ENCODE peak calls at places on chromosome 1, in five cellular contexts. One of them, this sample, is unnamed.
A peak's percentile ranks its signal among the peaks of the same experiment; 100 is the strongest.

GRCh38 chr1:227946624-227947424 is 908 bp downstream of the WNT9A start:
- DNase-seq in naive thymus-derived CD4-positive, alpha-beta T cell: no peak
- DNase-seq in PC-3: peak; percentile 98
- DNase-seq in DMS53: peak; percentile 95
- DNase-seq in T-cell: peak; percentile 45
- DNase-seq in this sample: peak; percentile 5

GRCh38 chr1:229203030-229203751 is 67.7 kb upstream of the RAB4A start:
- DNase-seq in naive thymus-derived CD4-positive, alpha-beta T cell: no peak
- DNase-seq in PC-3: peak; percentile 31
- DNase-seq in DMS53: peak; percentile 62
- DNase-seq in T-cell: no peak
- DNase-seq in this sample: peak; percentile 21

GRCh38 chr1:164716992-164717703 is 158.2 kb downstream of the PBX1 start:
- DNase-seq in naive thymus-derived CD4-positive, alpha-beta T cell: no peak
- DNase-seq in PC-3: peak; percentile 95
- DNase-seq in DMS53: peak; percentile 75
- DNase-seq in T-cell: peak; percentile 9
- DNase-seq in this sample: peak; percentile 50

GRCh38 chr1:234780531-234781162 is 170.7 kb upstream of the IRF2BP2 start:
- DNase-seq in naive thymus-derived CD4-positive, alpha-beta T cell: no peak
- DNase-seq in PC-3: no peak
- DNase-seq in DMS53: no peak
- DNase-seq in T-cell: no peak
- DNase-seq in this sample: no peak

GRCh38 chr1:76939107-76939816 is 72.0 kb downstream of the ST6GALNAC5 start:
- DNase-seq in naive thymus-derived CD4-positive, alpha-beta T cell: no peak
- DNase-seq in PC-3: no peak
- DNase-seq in DMS53: peak; percentile 74
- DNase-seq in T-cell: no peak
- DNase-seq in this sample: no peak

GRCh38 chr1:64263856-64264255 is 60.4 kb downstream of the UBE2U start:
- DNase-seq in naive thymus-derived CD4-positive, alpha-beta T cell: no peak
- DNase-seq in PC-3: no peak
- DNase-seq in DMS53: no peak
- DNase-seq in T-cell: no peak
- DNase-seq in this sample: no peak

GRCh38 chr1:41479000-41479807 is 5.3 kb downstream of the EDN2 start:
- DNase-seq in naive thymus-derived CD4-positive, alpha-beta T cell: no peak
- DNase-seq in PC-3: no peak
- DNase-seq in DMS53: no peak
- DNase-seq in T-cell: no peak
- DNase-seq in this sample: no peak

GRCh38 chr1:24540906-24541710 is 14.8 kb upstream of the NCMAP start:
- DNase-seq in naive thymus-derived CD4-positive, alpha-beta T cell: no peak
- DNase-seq in PC-3: peak; percentile 83
- DNase-seq in DMS53: peak; percentile 76
- DNase-seq in T-cell: no peak
- DNase-seq in this sample: no peak

GRCh38 chr1:7541629-7542028 is 229.5 kb upstream of the VAMP3 start:
- DNase-seq in naive thymus-derived CD4-positive, alpha-beta T cell: no peak
- DNase-seq in PC-3: no peak
- DNase-seq in DMS53: no peak
- DNase-seq in T-cell: no peak
- DNase-seq in this sample: no peak

GRCh38 chr1:27299385-27300252 is 22.3 kb upstream of the TMEM222 start:
- DNase-seq in naive thymus-derived CD4-positive, alpha-beta T cell: no peak
- DNase-seq in PC-3: peak; percentile 98
- DNase-seq in DMS53: no peak
- DNase-seq in T-cell: no peak
- DNase-seq in this sample: no peak

GRCh38 chr1:185208626-185209170 is 51.7 kb downstream of the SWT1 start:
- DNase-seq in naive thymus-derived CD4-positive, alpha-beta T cell: no peak
- DNase-seq in PC-3: peak; percentile 12
- DNase-seq in DMS53: no peak
- DNase-seq in T-cell: no peak
- DNase-seq in this sample: no peak

GRCh38 chr1:182974792-182975191 is 21.8 kb upstream of the SHCBP1L start:
- DNase-seq in naive thymus-derived CD4-positive, alpha-beta T cell: no peak
- DNase-seq in PC-3: no peak
- DNase-seq in DMS53: no peak
- DNase-seq in T-cell: no peak
- DNase-seq in this sample: no peak

GRCh38 chr1:3899776-3900149 is 309 bp downstream of the C1orf174 start:
- DNase-seq in naive thymus-derived CD4-positive, alpha-beta T cell: no peak
- DNase-seq in PC-3: no peak
- DNase-seq in DMS53: no peak
- DNase-seq in T-cell: no peak
- DNase-seq in this sample: no peak

GRCh38 chr1:37845781-37846180 is 13.6 kb downstream of the MTF1 start:
- DNase-seq in naive thymus-derived CD4-positive, alpha-beta T cell: no peak
- DNase-seq in PC-3: no peak
- DNase-seq in DMS53: no peak
- DNase-seq in T-cell: no peak
- DNase-seq in this sample: no peak

GRCh38 chr1:113456967-113457366 is 66.7 kb downstream of the MAGI3 start:
- DNase-seq in naive thymus-derived CD4-positive, alpha-beta T cell: no peak
- DNase-seq in PC-3: peak; percentile 98
- DNase-seq in DMS53: peak; percentile 93
- DNase-seq in T-cell: no peak
- DNase-seq in this sample: peak; percentile 91

GRCh38 chr1:18452550-18452949 is 28.2 kb upstream of the KLHDC7A start:
- DNase-seq in naive thymus-derived CD4-positive, alpha-beta T cell: peak; percentile 25
- DNase-seq in PC-3: no peak
- DNase-seq in DMS53: peak; percentile 30
- DNase-seq in T-cell: no peak
- DNase-seq in this sample: peak; percentile 54

GRCh38 chr1:235937123-235937522 is 70.4 kb upstream of the LYST start:
- DNase-seq in naive thymus-derived CD4-positive, alpha-beta T cell: no peak
- DNase-seq in PC-3: no peak
- DNase-seq in DMS53: no peak
- DNase-seq in T-cell: no peak
- DNase-seq in this sample: no peak

GRCh38 chr1:51316113-51316763 is 14.1 kb downstream of the TTC39A start:
- DNase-seq in naive thymus-derived CD4-positive, alpha-beta T cell: no peak
- DNase-seq in PC-3: no peak
- DNase-seq in DMS53: peak; percentile 97
- DNase-seq in T-cell: no peak
- DNase-seq in this sample: no peak

GRCh38 chr1:39158330-39159086 is 46.0 kb upstream of the MACF1 start:
- DNase-seq in naive thymus-derived CD4-positive, alpha-beta T cell: no peak
- DNase-seq in PC-3: peak; percentile 91
- DNase-seq in DMS53: peak; percentile 98
- DNase-seq in T-cell: no peak
- DNase-seq in this sample: no peak

GRCh38 chr1:66135165-66135564 is 342.5 kb downstream of the PDE4B start:
- DNase-seq in naive thymus-derived CD4-positive, alpha-beta T cell: no peak
- DNase-seq in PC-3: no peak
- DNase-seq in DMS53: no peak
- DNase-seq in T-cell: no peak
- DNase-seq in this sample: no peak

GRCh38 chr1:209584186-209584776 is 767 bp downstream of the CAMK1G start:
- DNase-seq in naive thymus-derived CD4-positive, alpha-beta T cell: no peak
- DNase-seq in PC-3: no peak
- DNase-seq in DMS53: no peak
- DNase-seq in T-cell: no peak
- DNase-seq in this sample: no peak

GRCh38 chr1:158037876-158038359 is 44.5 kb downstream of the KIRREL1 start:
- DNase-seq in naive thymus-derived CD4-positive, alpha-beta T cell: no peak
- DNase-seq in PC-3: peak; percentile 86
- DNase-seq in DMS53: no peak
- DNase-seq in T-cell: no peak
- DNase-seq in this sample: no peak

GRCh38 chr1:108080448-108080847 is 115.5 kb upstream of the VAV3 start:
- DNase-seq in naive thymus-derived CD4-positive, alpha-beta T cell: no peak
- DNase-seq in PC-3: no peak
- DNase-seq in DMS53: no peak
- DNase-seq in T-cell: peak; percentile 31
- DNase-seq in this sample: no peak